ENCODE peak calls at places on chromosomes 2 and 18, in four cellular contexts. One of them, this sample, is unnamed.

GRCh38 chr2:24970483-24971299 is 1.1 kb downstream of the DNAJC27 start:
- DNase-seq in cardiac septum: no peak
- DNase-seq in COR-L47: no peak
- DNase-seq in activated CD8-positive, alpha-beta memory T cell treated with anti-CD3 and anti-CD28 coated beads for 48 hours: no peak
- DNase-seq in this sample: peak

GRCh38 chr2:118874324-118874723 is 26.9 kb upstream of the EN1 start:
- DNase-seq in cardiac septum: no peak
- DNase-seq in COR-L47: no peak
- DNase-seq in activated CD8-positive, alpha-beta memory T cell treated with anti-CD3 and anti-CD28 coated beads for 48 hours: no peak
- DNase-seq in this sample: no peak

GRCh38 chr18:13452851-13453524 is 234.4 kb downstream of the LDLRAD4 start:
- DNase-seq in cardiac septum: peak
- DNase-seq in COR-L47: no peak
- DNase-seq in activated CD8-positive, alpha-beta memory T cell treated with anti-CD3 and anti-CD28 coated beads for 48 hours: no peak
- DNase-seq in this sample: no peak

GRCh38 chr2:234730066-234730640 is 221.7 kb upstream of the SH3BP4 start:
- DNase-seq in cardiac septum: no peak
- DNase-seq in COR-L47: no peak
- DNase-seq in activated CD8-positive, alpha-beta memory T cell treated with anti-CD3 and anti-CD28 coated beads for 48 hours: no peak
- DNase-seq in this sample: no peak

GRCh38 chr18:41965856-41966255 is 10.8 kb downstream of the PIK3C3 start:
- DNase-seq in cardiac septum: no peak
- DNase-seq in COR-L47: no peak
- DNase-seq in activated CD8-positive, alpha-beta memory T cell treated with anti-CD3 and anti-CD28 coated beads for 48 hours: no peak
- DNase-seq in this sample: no peak

GRCh38 chr2:66080136-66080535 is 354.8 kb upstream of the MEIS1 start:
- DNase-seq in cardiac septum: no peak
- DNase-seq in COR-L47: peak
- DNase-seq in activated CD8-positive, alpha-beta memory T cell treated with anti-CD3 and anti-CD28 coated beads for 48 hours: no peak
- DNase-seq in this sample: no peak

GRCh38 chr2:215454519-215454918 is 18.7 kb upstream of the FN1 start:
- DNase-seq in cardiac septum: no peak
- DNase-seq in COR-L47: peak
- DNase-seq in activated CD8-positive, alpha-beta memory T cell treated with anti-CD3 and anti-CD28 coated beads for 48 hours: no peak
- DNase-seq in this sample: peak

GRCh38 chr2:24576146-24576545 is 85.1 kb downstream of the NCOA1 start:
- DNase-seq in cardiac septum: no peak
- DNase-seq in COR-L47: no peak
- DNase-seq in activated CD8-positive, alpha-beta memory T cell treated with anti-CD3 and anti-CD28 coated beads for 48 hours: no peak
- DNase-seq in this sample: no peak

GRCh38 chr2:120283649-120284048 is 31.0 kb downstream of the RALB start:
- DNase-seq in cardiac septum: no peak
- DNase-seq in COR-L47: no peak
- DNase-seq in activated CD8-positive, alpha-beta memory T cell treated with anti-CD3 and anti-CD28 coated beads for 48 hours: no peak
- DNase-seq in this sample: no peak

GRCh38 chr2:72674982-72675915 is 150.6 kb downstream of the EXOC6B start:
- DNase-seq in cardiac septum: no peak
- DNase-seq in COR-L47: no peak
- DNase-seq in activated CD8-positive, alpha-beta memory T cell treated with anti-CD3 and anti-CD28 coated beads for 48 hours: no peak
- DNase-seq in this sample: no peak

GRCh38 chr2:119292226-119292625 is 68.6 kb downstream of the STEAP3 start:
- DNase-seq in cardiac septum: no peak
- DNase-seq in COR-L47: no peak
- DNase-seq in activated CD8-positive, alpha-beta memory T cell treated with anti-CD3 and anti-CD28 coated beads for 48 hours: no peak
- DNase-seq in this sample: no peak

GRCh38 chr2:114128255-114128654 is 238.4 kb downstream of the ACTR3 start:
- DNase-seq in cardiac septum: no peak
- DNase-seq in COR-L47: no peak
- DNase-seq in activated CD8-positive, alpha-beta memory T cell treated with anti-CD3 and anti-CD28 coated beads for 48 hours: no peak
- DNase-seq in this sample: no peak

GRCh38 chr2:53559302-53559967 is 208.2 kb upstream of the CHAC2 start:
- DNase-seq in cardiac septum: no peak
- DNase-seq in COR-L47: no peak
- DNase-seq in activated CD8-positive, alpha-beta memory T cell treated with anti-CD3 and anti-CD28 coated beads for 48 hours: no peak
- DNase-seq in this sample: peak

GRCh38 chr2:224281374-224281773 is 120.5 kb downstream of the FAM124B start:
- DNase-seq in cardiac septum: no peak
- DNase-seq in COR-L47: no peak
- DNase-seq in activated CD8-positive, alpha-beta memory T cell treated with anti-CD3 and anti-CD28 coated beads for 48 hours: no peak
- DNase-seq in this sample: no peak

GRCh38 chr2:156182132-156182531 is 150.4 kb downstream of the NR4A2 start:
- DNase-seq in cardiac septum: no peak
- DNase-seq in COR-L47: no peak
- DNase-seq in activated CD8-positive, alpha-beta memory T cell treated with anti-CD3 and anti-CD28 coated beads for 48 hours: no peak
- DNase-seq in this sample: no peak

GRCh38 chr18:51006061-51006818 is 23.8 kb upstream of the SMAD4 start:
- DNase-seq in cardiac septum: no peak
- DNase-seq in COR-L47: no peak
- DNase-seq in activated CD8-positive, alpha-beta memory T cell treated with anti-CD3 and anti-CD28 coated beads for 48 hours: no peak
- DNase-seq in this sample: no peak

GRCh38 chr2:227578642-227579041 is 20.1 kb upstream of the SCYGR2 start:
- DNase-seq in cardiac septum: no peak
- DNase-seq in COR-L47: no peak
- DNase-seq in activated CD8-positive, alpha-beta memory T cell treated with anti-CD3 and anti-CD28 coated beads for 48 hours: no peak
- DNase-seq in this sample: no peak

GRCh38 chr2:96393989-96394761 is 58.6 kb downstream of the NCAPH start:
- DNase-seq in cardiac septum: no peak
- DNase-seq in COR-L47: no peak
- DNase-seq in activated CD8-positive, alpha-beta memory T cell treated with anti-CD3 and anti-CD28 coated beads for 48 hours: no peak
- DNase-seq in this sample: no peak

GRCh38 chr2:132542953-132543569 is 126.5 kb downstream of the GPR39 start:
- DNase-seq in cardiac septum: no peak
- DNase-seq in COR-L47: no peak
- DNase-seq in activated CD8-positive, alpha-beta memory T cell treated with anti-CD3 and anti-CD28 coated beads for 48 hours: no peak
- DNase-seq in this sample: no peak

GRCh38 chr2:100416397-100416938 is 1.0 kb downstream of the CHST10 start:
- DNase-seq in cardiac septum: no peak
- DNase-seq in COR-L47: no peak
- DNase-seq in activated CD8-positive, alpha-beta memory T cell treated with anti-CD3 and anti-CD28 coated beads for 48 hours: no peak
- DNase-seq in this sample: no peak

GRCh38 chr2:235883675-235884074 is 284.5 kb downstream of the GBX2 start:
- DNase-seq in cardiac septum: no peak
- DNase-seq in COR-L47: no peak
- DNase-seq in activated CD8-positive, alpha-beta memory T cell treated with anti-CD3 and anti-CD28 coated beads for 48 hours: no peak
- DNase-seq in this sample: no peak

GRCh38 chr2:20917287-20917660 is 94.4 kb upstream of the LDAH start:
- DNase-seq in cardiac septum: no peak
- DNase-seq in COR-L47: no peak
- DNase-seq in activated CD8-positive, alpha-beta memory T cell treated with anti-CD3 and anti-CD28 coated beads for 48 hours: no peak
- DNase-seq in this sample: no peak

GRCh38 chr18:73043231-73044000 is 175.6 kb upstream of the NETO1 start:
- DNase-seq in cardiac septum: no peak
- DNase-seq in COR-L47: peak
- DNase-seq in activated CD8-positive, alpha-beta memory T cell treated with anti-CD3 and anti-CD28 coated beads for 48 hours: no peak
- DNase-seq in this sample: no peak

GRCh38 chr2:105254520-105255210 is 13.1 kb downstream of the GPR45 start:
- DNase-seq in cardiac septum: no peak
- DNase-seq in COR-L47: no peak
- DNase-seq in activated CD8-positive, alpha-beta memory T cell treated with anti-CD3 and anti-CD28 coated beads for 48 hours: no peak
- DNase-seq in this sample: no peak

GRCh38 chr2:61017003-61017555 is 441 bp upstream of the PEX13 start:
- DNase-seq in cardiac septum: peak
- DNase-seq in COR-L47: peak
- DNase-seq in activated CD8-positive, alpha-beta memory T cell treated with anti-CD3 and anti-CD28 coated beads for 48 hours: peak
- DNase-seq in this sample: peak

GRCh38 chr2:49616800-49617199 is 462.5 kb upstream of the FSHR start:
- DNase-seq in cardiac septum: no peak
- DNase-seq in COR-L47: peak
- DNase-seq in activated CD8-positive, alpha-beta memory T cell treated with anti-CD3 and anti-CD28 coated beads for 48 hours: no peak
- DNase-seq in this sample: peak

GRCh38 chr2:159004849-159005248 is 36.4 kb downstream of the TANC1 start:
- DNase-seq in cardiac septum: no peak
- DNase-seq in COR-L47: no peak
- DNase-seq in activated CD8-positive, alpha-beta memory T cell treated with anti-CD3 and anti-CD28 coated beads for 48 hours: no peak
- DNase-seq in this sample: no peak

GRCh38 chr2:37637985-37638384 is 33.5 kb downstream of the CDC42EP3 start:
- DNase-seq in cardiac septum: no peak
- DNase-seq in COR-L47: no peak
- DNase-seq in activated CD8-positive, alpha-beta memory T cell treated with anti-CD3 and anti-CD28 coated beads for 48 hours: no peak
- DNase-seq in this sample: no peak

GRCh38 chr2:96856776-96857673 is 791 bp downstream of the ANKRD39 start:
- DNase-seq in cardiac septum: no peak
- DNase-seq in COR-L47: peak
- DNase-seq in activated CD8-positive, alpha-beta memory T cell treated with anti-CD3 and anti-CD28 coated beads for 48 hours: no peak
- DNase-seq in this sample: peak

GRCh38 chr2:74845217-74845751 is 11.4 kb downstream of the HK2 start:
- DNase-seq in cardiac septum: peak
- DNase-seq in COR-L47: peak
- DNase-seq in activated CD8-positive, alpha-beta memory T cell treated with anti-CD3 and anti-CD28 coated beads for 48 hours: no peak
- DNase-seq in this sample: peak